ENCODE peak calls at places on chromosomes 13 and 19, in six cellular contexts. Q is AG09319, H is HFFc6, P is IMR-90, J is A549, M is HCT116. X is an unnamed sample.

GRCh38 chr13:26508885-26509284 is 48.6 kb upstream of the WASF3 start:
- DNase-seq in P (peak), H (peak), J (peak), M (no peak), Q (peak), X (no peak)

GRCh38 chr13:27481766-27482165 is 31.4 kb upstream of the MTIF3 start:
- DNase-seq in M (peak), Q (no peak), H (no peak), J (peak), P (peak), X (peak)

GRCh38 chr19:39871886-39872866 is 26.0 kb upstream of the FBL start:
- DNase-seq in P (no peak), J (no peak), H (no peak), Q (no peak), M (no peak), X (no peak)

GRCh38 chr13:114004416-114005205 is 30.7 kb upstream of the C13orf46 start:
- DNase-seq in Q (no peak), J (no peak), H (no peak), M (no peak), P (peak), X (no peak)

GRCh38 chr19:5093297-5093858 is 124.5 kb downstream of the KDM4B start:
- DNase-seq in H (no peak), M (no peak), Q (no peak), P (no peak), J (no peak), X (no peak)

GRCh38 chr13:66940113-66940512 is 290.0 kb downstream of the PCDH9 start:
- DNase-seq in J (no peak), M (no peak), P (no peak), H (no peak), Q (no peak), X (no peak)

GRCh38 chr13:63408227-63409202 is 1992.9 kb upstream of the PCDH20 start:
- DNase-seq in J (no peak), Q (no peak), P (peak), H (no peak), M (no peak), X (no peak)

GRCh38 chr19:18661346-18661745 is 22.1 kb upstream of the CRTC1 start:
- DNase-seq in H (no peak), Q (no peak), J (no peak), M (no peak), P (no peak), X (no peak)

GRCh38 chr19:40762754-40763153 is 11.8 kb downstream of the SNRPA start:
- DNase-seq in P (no peak), Q (no peak), J (no peak), M (no peak), H (no peak), X (no peak)

GRCh38 chr13:44312898-44313551 is 60.6 kb upstream of the SERP2 start:
- DNase-seq in J (peak), H (peak), Q (no peak), P (peak), M (peak), X (peak)

GRCh38 chr13:76331948-76332712 is 554.1 kb downstream of the KCTD12 start:
- DNase-seq in H (no peak), Q (peak), J (no peak), P (peak), M (no peak), X (no peak)

GRCh38 chr13:45362939-45363338 is 22.0 kb upstream of the TPT1 start:
- DNase-seq in J (no peak), P (no peak), M (no peak), Q (no peak), H (no peak), X (no peak)

GRCh38 chr19:6076291-6076665 is 34.0 kb downstream of the RFX2 start:
- DNase-seq in Q (no peak), P (no peak), M (no peak), J (no peak), H (no peak), X (no peak)

GRCh38 chr13:23793711-23794110 is 95.5 kb downstream of the MIPEP start:
- DNase-seq in H (no peak), M (no peak), Q (no peak), J (no peak), P (no peak), X (no peak)

GRCh38 chr13:95264225-95264624 is 37.0 kb downstream of the ABCC4 start:
- DNase-seq in H (no peak), M (no peak), P (no peak), Q (no peak), J (no peak), X (no peak)

GRCh38 chr19:5065717-5066116 is 96.8 kb downstream of the KDM4B start:
- DNase-seq in Q (no peak), P (no peak), M (no peak), J (no peak), H (no peak), X (no peak)

GRCh38 chr13:26719356-26719945 is 41.1 kb downstream of the GPR12 start:
- DNase-seq in Q (no peak), P (peak), J (no peak), M (no peak), H (peak), X (no peak)

GRCh38 chr13:111174377-111174776 is 59.3 kb downstream of the ARHGEF7 start:
- DNase-seq in J (no peak), P (no peak), Q (no peak), M (no peak), H (no peak), X (no peak)

GRCh38 chr19:14072535-14073231 is at the start of gene MISP3:
- DNase-seq in H (no peak), J (peak), Q (no peak), M (no peak), P (no peak), X (no peak)

GRCh38 chr13:59497845-59498244 is 665.9 kb downstream of the DIAPH3 start:
- DNase-seq in H (no peak), Q (no peak), J (no peak), M (no peak), P (no peak), X (no peak)

GRCh38 chr13:79837741-79838450 is 356.9 kb downstream of the NDFIP2 start:
- DNase-seq in H (peak), M (no peak), Q (no peak), J (no peak), P (peak), X (peak)

GRCh38 chr13:37306778-37307544 is 201.5 kb upstream of the CSNK1A1L start:
- DNase-seq in M (no peak), J (no peak), Q (peak), P (peak), H (peak), X (peak)

GRCh38 chr19:3324405-3324856 is 42.0 kb upstream of the NFIC start:
- DNase-seq in Q (no peak), H (no peak), P (no peak), M (peak), J (peak), X (peak)

GRCh38 chr19:48419158-48419920 is 25.9 kb downstream of the GRIN2D start:
- DNase-seq in H (no peak), Q (no peak), M (no peak), P (peak), J (peak), X (no peak)

GRCh38 chr19:18967358-18968146 is 26.5 kb upstream of the HOMER3 start:
- DNase-seq in H (no peak), J (peak), M (no peak), P (peak), Q (no peak), X (peak)

GRCh38 chr13:54733639-54734038 is 1705.0 kb downstream of the OLFM4 start:
- DNase-seq in H (no peak), P (no peak), J (peak), M (no peak), Q (no peak), X (no peak)

GRCh38 chr19:49499030-49499670 is 2.9 kb downstream of the RPS11 start:
- DNase-seq in J (no peak), H (no peak), M (no peak), Q (no peak), P (no peak), X (no peak)

GRCh38 chr13:25180450-25180794 is 8.3 kb upstream of the AMER2 start:
- DNase-seq in M (no peak), J (no peak), H (no peak), Q (no peak), P (no peak), X (no peak)

GRCh38 chr13:105363747-105364177 is 1171.7 kb downstream of the EFNB2 start:
- DNase-seq in M (no peak), Q (no peak), P (no peak), H (no peak), J (no peak), X (no peak)

GRCh38 chr19:43372462-43372861 is 19.0 kb downstream of the CD177 start:
- DNase-seq in H (peak), P (peak), Q (no peak), J (no peak), M (no peak), X (no peak)

GRCh38 chr13:112963641-112964040 is 5.4 kb upstream of the MCF2L start:
- DNase-seq in P (no peak), J (no peak), M (no peak), H (no peak), Q (no peak), X (no peak)

GRCh38 chr13:29529755-29530154 is 65.7 kb downstream of the SLC7A1 start:
- DNase-seq in M (no peak), P (no peak), H (no peak), J (no peak), Q (no peak), X (no peak)

GRCh38 chr19:20167020-20167644 is at the start of gene ZNF486:
- DNase-seq in Q (peak), J (peak), H (peak), P (peak), M (no peak), X (peak)

GRCh38 chr13:50731400-50731799 is 112.1 kb downstream of the DLEU7 start:
- DNase-seq in P (peak), M (no peak), J (peak), Q (peak), H (peak), X (peak)